ENCODE peak calls at places on chromosomes 5 and 9, in nine cellular contexts. L is endodermal cell; X is CD4-positive, CD25-positive, alpha-beta regulatory T cell; M is stimulated activated CD8-positive, alpha-beta memory T cell treated with anti-CD3 and anti-CD28 coated beads, Interleukin-7, amount 100 ng/mL, for 4 hours; T is Right ventricle myocardium superior; K is brain microvascular endothelial cell; I is HFFc6; B is NCI-H1417; R is mammary epithelial cell. C is an unnamed sample.

GRCh38 chr9:136839229-136840139 is 2.8 kb upstream of the AJM1 start:
- DNase-seq in L (no peak), X (no peak), M (no peak), T (no peak), K (no peak), I (no peak), B (no peak), R (no peak), C (no peak)

GRCh38 chr9:134059661-134060395 is 8.0 kb downstream of the BRD3 start:
- DNase-seq in L (peak), X (peak), M (no peak), T (peak), K (no peak), I (no peak), B (no peak), R (no peak), C (no peak)

GRCh38 chr9:88745281-88746001 is 210.5 kb downstream of the NXNL2 start:
- DNase-seq in L (no peak), X (no peak), M (no peak), T (no peak), K (no peak), I (peak), B (no peak), R (no peak), C (no peak)

GRCh38 chr5:90909945-90910344 is 351.3 kb downstream of the ADGRV1 start:
- DNase-seq in L (no peak), X (no peak), M (no peak), T (no peak), K (no peak), I (no peak), B (no peak), R (no peak), C (no peak)

GRCh38 chr9:130235558-130236435 is 29.8 kb upstream of the HMCN2 start:
- DNase-seq in L (peak), X (peak), M (peak), T (peak), K (peak), I (peak), B (peak), R (peak), C (peak)

GRCh38 chr5:73319036-73319435 is 129.5 kb downstream of the FOXD1 start:
- DNase-seq in L (no peak), X (no peak), M (no peak), T (no peak), K (no peak), I (no peak), B (no peak), R (no peak), C (no peak)

GRCh38 chr9:127308559-127309429 is 44.2 kb downstream of the GARNL3 start:
- DNase-seq in L (no peak), X (no peak), M (no peak), T (no peak), K (no peak), I (peak), B (no peak), R (no peak), C (no peak)

GRCh38 chr5:175464414-175465233 is 13.7 kb upstream of the SFXN1 start:
- DNase-seq in L (peak), X (peak), M (peak), T (no peak), K (peak), I (peak), B (peak), R (peak), C (peak)

GRCh38 chr9:72362680-72363139 is 2.3 kb downstream of the ZFAND5 start:
- DNase-seq in L (peak), X (peak), M (peak), T (peak), K (peak), I (peak), B (peak), R (peak), C (peak)